ENCODE peak calls at places on chromosomes 3 and 15, in seven cellular contexts. H is HepG2, T is endothelial cell of umbilical vein, Z is K562, U is HCT116, K is GM12878, G is H1. P is an unnamed sample.

GRCh38 chr3:179957264-179957845 is 79.4 kb downstream of the PEX5L start:
- DNase-seq in T (no peak), G (no peak), H (no peak), Z (no peak), K (no peak), U (no peak), P (no peak)

GRCh38 chr15:80450811-80451321 is 46.7 kb downstream of the ARNT2 start:
- DNase-seq in H (no peak), U (no peak), T (no peak), Z (no peak), K (no peak), G (no peak), P (no peak)

GRCh38 chr3:147934316-147935188 is 525.4 kb downstream of the ZIC1 start:
- DNase-seq in K (no peak), T (peak; percentile 54), H (no peak), G (no peak), Z (no peak), U (no peak), P (no peak)

GRCh38 chr3:12353796-12354505 is 65.1 kb downstream of the PPARG start:
- DNase-seq in Z (no peak), G (no peak), U (no peak), H (no peak), K (no peak), T (no peak), P (no peak)

GRCh38 chr3:33061782-33062181 is 35.2 kb downstream of the GLB1 start:
- DNase-seq in H (no peak), G (no peak), Z (no peak), T (no peak), K (no peak), U (no peak), P (no peak)

GRCh38 chr3:10198761-10199688 is 34.3 kb downstream of the IRAK2 start:
- DNase-seq in H (peak; percentile 12), U (no peak), Z (peak; percentile 70), T (peak; percentile 73), K (peak; percentile 80), G (no peak), P (no peak)

GRCh38 chr3:188780188-188781147 is 391.3 kb upstream of the TPRG1 start:
- DNase-seq in H (peak; percentile 4), T (no peak), K (no peak), U (no peak), G (no peak), Z (no peak), P (no peak)

GRCh38 chr3:190486201-190486865 is 27.6 kb upstream of the IL1RAP start:
- DNase-seq in H (no peak), G (no peak), Z (no peak), T (peak; percentile 81), K (no peak), U (no peak), P (peak; percentile 78)

GRCh38 chr15:51776952-51777574 is 25.7 kb downstream of the TMOD2 start:
- DNase-seq in G (peak; percentile 63), H (peak; percentile 74), U (peak; percentile 64), K (peak; percentile 43), Z (peak; percentile 87), T (peak; percentile 80), P (no peak)

GRCh38 chr15:60568301-60568742 is 89.4 kb upstream of the ICE2 start:
- DNase-seq in H (no peak), Z (no peak), U (no peak), G (no peak), T (no peak), K (peak; percentile 87), P (no peak)

GRCh38 chr3:25855281-25855680 is 65.4 kb downstream of the OXSM start:
- DNase-seq in H (no peak), T (peak; percentile 7), G (no peak), U (no peak), K (no peak), Z (no peak), P (no peak)

GRCh38 chr3:120425877-120426276 is 24.9 kb downstream of the FSTL1 start:
- DNase-seq in H (no peak), Z (no peak), K (no peak), T (peak; percentile 78), U (no peak), G (no peak), P (peak; percentile 64)
- TF ChIP-seq POLR2AphosphoS5 in H (no peak), Z (no peak), K (no peak), T (no peak), U (no peak), G (no peak), P (no peak)

GRCh38 chr15:40122239-40122638 is 13.6 kb upstream of the BMF start:
- DNase-seq in H (no peak), T (no peak), U (no peak), G (peak; percentile 37), Z (no peak), K (no peak), P (no peak)

GRCh38 chr15:40128746-40129660 is 20.3 kb upstream of the BMF start:
- DNase-seq in K (no peak), T (no peak), U (no peak), Z (no peak), H (no peak), G (no peak), P (no peak)

GRCh38 chr15:40130118-40130517 is 21.4 kb upstream of the BMF start:
- DNase-seq in K (no peak), U (no peak), Z (no peak), H (no peak), T (no peak), G (no peak), P (no peak)

GRCh38 chr15:40130799-40131502 is 22.3 kb upstream of the BMF start:
- DNase-seq in K (no peak), U (no peak), T (no peak), Z (no peak), H (no peak), G (no peak), P (no peak)

DNA sequence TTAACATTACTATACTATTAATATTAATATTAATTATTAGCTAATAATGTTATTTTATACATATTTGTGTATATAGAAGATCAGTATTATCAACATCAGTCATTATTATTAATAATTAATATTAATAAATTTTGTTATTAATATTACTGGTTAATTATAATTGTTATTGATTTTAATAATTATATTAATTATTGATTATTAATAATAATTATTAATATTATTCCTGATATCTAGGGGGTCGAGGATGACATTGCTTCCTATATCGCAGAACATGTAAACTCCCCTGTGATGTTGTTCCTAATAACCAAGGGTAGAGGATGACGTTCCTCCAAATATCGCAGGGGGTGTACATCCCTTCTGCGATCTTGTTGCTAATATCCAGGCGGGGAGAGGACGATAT is 17.3 kb upstream of the BMF start:
- DNase-seq in G (no peak), U (no peak), K (no peak), H (no peak), T (no peak), Z (no peak), P (no peak)
- H3K9ac ChIP-seq in G (no peak overlapping the region), U (no peak overlapping the region), K (no peak overlapping the region), H (no peak overlapping the region), T (no peak overlapping the region), Z (no peak overlapping the region), P (no peak overlapping the region)

GRCh38 chr15:95325763-95326688 is 1004.5 kb upstream of the NR2F2 start:
- DNase-seq in G (no peak), U (no peak), H (no peak), T (peak; percentile 94), K (no peak), Z (no peak), P (no peak)

GRCh38 chr15:95328559-95328958 is 1001.9 kb upstream of the NR2F2 start:
- DNase-seq in Z (no peak), G (no peak), K (no peak), T (no peak), U (no peak), H (no peak), P (no peak)

GRCh38 chr15:95324596-95325135 is 1005.8 kb upstream of the NR2F2 start:
- DNase-seq in H (no peak), T (peak; percentile 47), Z (no peak), U (no peak), G (no peak), K (no peak), P (no peak)

GRCh38 chr15:95327661-95328060 is 1002.8 kb upstream of the NR2F2 start:
- DNase-seq in H (no peak), U (no peak), K (no peak), G (no peak), Z (no peak), T (peak; percentile 81), P (no peak)

DNA sequence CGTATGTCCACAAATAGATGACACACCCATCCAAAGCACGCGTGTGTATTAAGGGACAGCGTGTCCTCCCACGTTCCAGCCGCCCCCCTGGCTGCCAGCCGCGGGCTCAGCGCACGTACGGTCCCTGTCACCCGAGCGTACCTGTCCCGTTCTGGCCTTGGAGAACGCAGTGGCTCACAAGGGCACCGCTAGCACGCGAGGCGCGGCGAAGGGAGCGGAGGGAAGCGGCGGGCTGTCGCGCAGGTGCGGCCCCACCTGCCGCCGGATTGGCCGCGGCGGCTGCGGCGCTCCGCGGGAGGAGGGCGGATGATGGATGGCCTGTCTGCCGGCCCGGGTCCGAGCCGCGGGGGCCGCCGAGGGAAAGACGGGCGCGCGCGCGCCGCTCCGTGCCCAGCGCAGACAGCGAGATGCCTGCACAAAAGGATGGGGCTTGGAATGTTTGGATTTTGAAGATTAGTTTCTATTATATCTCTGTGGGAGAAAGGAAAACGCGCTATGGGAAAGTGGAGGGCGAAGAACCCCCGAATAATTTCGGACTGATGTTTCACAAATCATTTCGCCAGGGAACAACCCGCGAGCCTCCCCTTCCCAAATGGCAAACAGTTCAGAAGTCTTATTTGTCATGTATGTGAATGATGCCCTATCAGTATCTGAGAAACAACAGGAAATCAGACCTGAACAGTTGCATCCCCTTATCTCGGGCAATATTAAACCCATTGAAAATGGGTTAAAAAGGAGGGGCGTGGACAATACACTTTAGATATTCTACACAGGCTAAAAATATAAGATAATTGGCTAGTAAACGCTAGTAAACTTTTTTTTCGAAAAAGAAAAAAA is 1003.6 kb upstream of the NR2F2 start:
- DNase-seq in G (peak; percentile 64), T (peak; percentile 75), Z (no peak), U (no peak), K (no peak), H (no peak), P (no peak)
- TF ChIP-seq EZH2 in G (no peak), T (no peak), Z (no peak), U (no peak), K (no peak), H (no peak), P (no peak)

GRCh38 chr3:49759226-49759625 is 27.1 kb downstream of the IP6K1 start:
- DNase-seq in G (no peak), U (no peak), K (no peak), T (no peak), Z (no peak), H (no peak), P (no peak)

GRCh38 chr3:49761661-49762060 is 24.7 kb downstream of the IP6K1 start:
- DNase-seq in U (no peak), G (no peak), Z (no peak), K (no peak), T (no peak), H (no peak), P (no peak)

GRCh38 chr3:49756036-49756435 is 30.3 kb downstream of the IP6K1 start:
- DNase-seq in U (no peak), G (no peak), T (no peak), Z (no peak), K (no peak), H (no peak), P (no peak)

GRCh38 chr3:49754536-49754935 is 30.8 kb upstream of the GMPPB start:
- DNase-seq in T (no peak), G (no peak), U (no peak), H (no peak), K (no peak), Z (no peak), P (no peak)

DNA sequence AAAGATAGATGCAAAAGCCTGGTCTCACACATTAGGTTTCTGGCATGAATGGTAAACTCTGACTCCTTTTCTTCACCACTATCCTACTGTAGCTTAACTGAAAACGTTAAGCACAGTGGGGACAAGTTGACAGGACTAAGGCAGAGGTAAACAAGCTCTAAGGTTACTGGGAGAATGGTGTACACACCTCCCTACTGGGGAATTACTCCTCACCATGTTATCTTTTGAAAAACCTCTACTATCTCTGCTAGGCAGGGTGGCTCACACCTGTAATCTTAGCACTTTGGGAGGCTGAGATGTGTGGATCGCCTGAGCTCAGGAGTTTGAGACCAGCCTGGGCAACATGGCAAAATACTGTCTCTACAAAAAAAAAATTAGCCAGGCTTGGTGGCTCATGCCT is 29.1 kb downstream of the IP6K1 start:
- DNase-seq in K (no peak), H (no peak), G (no peak), T (no peak), Z (peak; percentile 22), U (no peak), P (no peak)
- TF ChIP-seq POLR2AphosphoS5 in K (no peak), H (no peak), G (no peak), T (no peak), Z (no peak), U (no peak), P (no peak)